ENCODE peak calls at places on chromosome 18, in four cellular contexts. One of them, this sample, is unnamed. For H3K27me3, the result is how much of the 10 kb centered on the place peaks cover.

GRCh38 chr18:78862395-78862794 is 117.2 kb upstream of the SALL3 start:
- DNase-seq in CD8-positive, alpha-beta memory T cell: no peak
- DNase-seq in right lobe of liver: no peak
- DNase-seq in body of pancreas: no peak
- DNase-seq in this sample: no peak

GRCh38 chr18:73975266-73975665 is 172.4 kb downstream of the FBXO15 start:
- DNase-seq in right lobe of liver: no peak
- DNase-seq in body of pancreas: no peak
- DNase-seq in CD8-positive, alpha-beta memory T cell: no peak
- DNase-seq in this sample: no peak

GRCh38 chr18:51123936-51124486 is 73.5 kb downstream of the MEX3C start:
- DNase-seq in CD8-positive, alpha-beta memory T cell: no peak
- DNase-seq in body of pancreas: no peak
- DNase-seq in right lobe of liver: no peak
- DNase-seq in this sample: no peak

GRCh38 chr18:23146861-23147469 is 11.7 kb downstream of the CABLES1 start:
- DNase-seq in right lobe of liver: no peak
- DNase-seq in body of pancreas: no peak
- DNase-seq in CD8-positive, alpha-beta memory T cell: no peak
- DNase-seq in this sample: no peak

GRCh38 chr18:12777543-12777942 is 74.7 kb downstream of the PSMG2 start:
- DNase-seq in right lobe of liver: no peak
- DNase-seq in CD8-positive, alpha-beta memory T cell: no peak
- DNase-seq in body of pancreas: no peak
- DNase-seq in this sample: peak

GRCh38 chr18:55110436-55110835 is 151.2 kb upstream of the CCDC68 start:
- DNase-seq in right lobe of liver: no peak
- DNase-seq in body of pancreas: no peak
- DNase-seq in CD8-positive, alpha-beta memory T cell: no peak
- DNase-seq in this sample: no peak

GRCh38 chr18:48228841-48229240 is 180.3 kb downstream of the ZBTB7C start:
- DNase-seq in CD8-positive, alpha-beta memory T cell: no peak
- DNase-seq in right lobe of liver: no peak
- DNase-seq in body of pancreas: no peak
- DNase-seq in this sample: no peak

GRCh38 chr18:41146301-41146700 is 808.7 kb upstream of the PIK3C3 start:
- DNase-seq in right lobe of liver: no peak
- DNase-seq in CD8-positive, alpha-beta memory T cell: no peak
- DNase-seq in body of pancreas: no peak
- DNase-seq in this sample: no peak

GRCh38 chr18:36828630-36829361 is at the start of the genes KIAA1328 and TPGS2:
- DNase-seq in CD8-positive, alpha-beta memory T cell: peak
- DNase-seq in right lobe of liver: peak
- DNase-seq in body of pancreas: peak
- DNase-seq in this sample: peak

GRCh38 chr18:77054606-77055428 is 77.8 kb downstream of the MBP start:
- DNase-seq in body of pancreas: peak
- DNase-seq in CD8-positive, alpha-beta memory T cell: peak
- DNase-seq in right lobe of liver: peak
- DNase-seq in this sample: peak

GRCh38 chr18:59267511-59268126 is 5.6 kb downstream of the RAX start:
- DNase-seq in CD8-positive, alpha-beta memory T cell: no peak
- DNase-seq in body of pancreas: no peak
- DNase-seq in right lobe of liver: no peak
- DNase-seq in this sample: peak

GRCh38 chr18:9952633-9953416 is 39.0 kb downstream of the VAPA start:
- DNase-seq in CD8-positive, alpha-beta memory T cell: no peak
- DNase-seq in right lobe of liver: no peak
- DNase-seq in body of pancreas: no peak
- DNase-seq in this sample: no peak

GRCh38 chr18:23936371-23936958 is 78.1 kb upstream of the TTC39C start:
- DNase-seq in right lobe of liver: no peak
- DNase-seq in body of pancreas: no peak
- DNase-seq in CD8-positive, alpha-beta memory T cell: no peak
- DNase-seq in this sample: no peak

GRCh38 chr18:76405761-76406356 is 89.2 kb downstream of the ZNF516 start:
- DNase-seq in right lobe of liver: peak
- DNase-seq in body of pancreas: no peak
- DNase-seq in CD8-positive, alpha-beta memory T cell: peak
- DNase-seq in this sample: no peak

GRCh38 chr18:31041346-31042067 is 1.0 kb downstream of the DSC3 start:
- DNase-seq in body of pancreas: peak
- DNase-seq in right lobe of liver: peak
- DNase-seq in CD8-positive, alpha-beta memory T cell: no peak
- DNase-seq in this sample: peak

GRCh38 chr18:23131693-23132319 is 3.5 kb upstream of the CABLES1 start:
- DNase-seq in right lobe of liver: no peak
- DNase-seq in CD8-positive, alpha-beta memory T cell: peak
- DNase-seq in body of pancreas: peak
- DNase-seq in this sample: no peak

GRCh38 chr18:76805221-76805620 is 17.1 kb upstream of the ZNF236 start:
- DNase-seq in body of pancreas: no peak
- DNase-seq in right lobe of liver: no peak
- DNase-seq in CD8-positive, alpha-beta memory T cell: no peak
- DNase-seq in this sample: no peak

GRCh38 chr18:51275712-51276473 is 78.4 kb upstream of the MEX3C start:
- DNase-seq in body of pancreas: peak
- DNase-seq in CD8-positive, alpha-beta memory T cell: no peak
- DNase-seq in right lobe of liver: no peak
- DNase-seq in this sample: no peak

GRCh38 chr18:51617167-51617566 is 419.7 kb upstream of the MEX3C start:
- DNase-seq in right lobe of liver: no peak
- DNase-seq in body of pancreas: no peak
- DNase-seq in CD8-positive, alpha-beta memory T cell: no peak
- DNase-seq in this sample: no peak

GRCh38 chr18:51531496-51531895 is 334.0 kb upstream of the MEX3C start:
- DNase-seq in CD8-positive, alpha-beta memory T cell: no peak
- DNase-seq in body of pancreas: no peak
- DNase-seq in right lobe of liver: no peak
- DNase-seq in this sample: no peak

GRCh38 chr18:63681449-63682381 is 20.0 kb upstream of the SERPINB3 start:
- DNase-seq in CD8-positive, alpha-beta memory T cell: no peak
- DNase-seq in right lobe of liver: peak
- DNase-seq in body of pancreas: no peak
- DNase-seq in this sample: no peak

GRCh38 chr18:31101148-31102019 is 837 bp downstream of the DSC2 start:
- DNase-seq in CD8-positive, alpha-beta memory T cell: no peak
- DNase-seq in body of pancreas: peak
- DNase-seq in right lobe of liver: peak
- DNase-seq in this sample: peak

GRCh38 chr18:45940724-45941123 is 26.4 kb downstream of the EPG5 start:
- DNase-seq in CD8-positive, alpha-beta memory T cell: no peak
- DNase-seq in right lobe of liver: no peak
- DNase-seq in body of pancreas: no peak
- DNase-seq in this sample: no peak

GRCh38 chr18:49461602-49461977 is 1.1 kb upstream of the DYM start:
- DNase-seq in CD8-positive, alpha-beta memory T cell: no peak
- DNase-seq in body of pancreas: no peak
- DNase-seq in right lobe of liver: no peak
- DNase-seq in this sample: no peak

GRCh38 chr18:49460958-49461601 is 635 bp upstream of the DYM start:
- DNase-seq in CD8-positive, alpha-beta memory T cell: no peak
- DNase-seq in body of pancreas: no peak
- DNase-seq in right lobe of liver: no peak
- DNase-seq in this sample: no peak

GRCh38 chr18:49459404-49460171 is 857 bp downstream of the DYM start:
- DNase-seq in body of pancreas: no peak
- DNase-seq in CD8-positive, alpha-beta memory T cell: no peak
- DNase-seq in right lobe of liver: no peak
- DNase-seq in this sample: no peak

GRCh38 chr18:49456794-49457193 is 3.7 kb downstream of the DYM start:
- DNase-seq in right lobe of liver: no peak
- DNase-seq in body of pancreas: no peak
- DNase-seq in CD8-positive, alpha-beta memory T cell: no peak
- DNase-seq in this sample: no peak

DNA sequence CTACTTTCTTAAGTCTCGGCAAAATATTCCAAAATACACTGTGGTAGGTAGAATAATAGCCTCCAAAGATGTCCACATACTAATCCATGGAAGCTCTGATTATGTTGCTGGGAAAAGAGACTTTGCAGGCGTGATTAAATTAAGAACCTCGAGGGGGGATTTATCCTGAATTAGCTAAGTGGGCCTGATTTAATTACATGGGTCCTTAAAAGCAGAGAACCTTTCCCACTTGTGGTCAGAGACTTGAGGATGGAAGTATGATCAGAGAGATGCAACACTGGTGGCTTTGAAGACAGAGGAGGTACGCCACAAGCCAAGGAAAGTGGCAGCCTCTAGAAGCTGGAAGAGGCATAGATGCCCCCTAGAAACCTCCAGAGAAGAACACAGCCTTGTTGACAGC is 2.8 kb downstream of the DYM start:
- DNase-seq in body of pancreas: no peak
- DNase-seq in CD8-positive, alpha-beta memory T cell: no peak
- DNase-seq in right lobe of liver: no peak
- DNase-seq in this sample: no peak
- H3K27me3 ChIP-seq in body of pancreas: under half
- H3K27me3 ChIP-seq in CD8-positive, alpha-beta memory T cell: under half
- H3K27me3 ChIP-seq in right lobe of liver: under half
- H3K27me3 ChIP-seq in this sample: under half

GRCh38 chr18:7157760-7158159 is 40.2 kb upstream of the LAMA1 start:
- DNase-seq in right lobe of liver: no peak
- DNase-seq in CD8-positive, alpha-beta memory T cell: no peak
- DNase-seq in body of pancreas: no peak
- DNase-seq in this sample: no peak

GRCh38 chr18:7152485-7152884 is 34.9 kb upstream of the LAMA1 start:
- DNase-seq in body of pancreas: no peak
- DNase-seq in CD8-positive, alpha-beta memory T cell: no peak
- DNase-seq in right lobe of liver: no peak
- DNase-seq in this sample: no peak

GRCh38 chr18:7155092-7155491 is 37.5 kb upstream of the LAMA1 start:
- DNase-seq in right lobe of liver: no peak
- DNase-seq in CD8-positive, alpha-beta memory T cell: no peak
- DNase-seq in body of pancreas: no peak
- DNase-seq in this sample: no peak

GRCh38 chr18:7155887-7156286 is 38.3 kb upstream of the LAMA1 start:
- DNase-seq in right lobe of liver: no peak
- DNase-seq in CD8-positive, alpha-beta memory T cell: no peak
- DNase-seq in body of pancreas: no peak
- DNase-seq in this sample: no peak

GRCh38 chr18:7158201-7158600 is 40.6 kb upstream of the LAMA1 start:
- DNase-seq in right lobe of liver: no peak
- DNase-seq in CD8-positive, alpha-beta memory T cell: no peak
- DNase-seq in body of pancreas: no peak
- DNase-seq in this sample: no peak
- H3K27ac ChIP-seq in right lobe of liver: no peak
- H3K27ac ChIP-seq in CD8-positive, alpha-beta memory T cell: no peak
- H3K27ac ChIP-seq in body of pancreas: no peak
- H3K27ac ChIP-seq in this sample: no peak

DNA sequence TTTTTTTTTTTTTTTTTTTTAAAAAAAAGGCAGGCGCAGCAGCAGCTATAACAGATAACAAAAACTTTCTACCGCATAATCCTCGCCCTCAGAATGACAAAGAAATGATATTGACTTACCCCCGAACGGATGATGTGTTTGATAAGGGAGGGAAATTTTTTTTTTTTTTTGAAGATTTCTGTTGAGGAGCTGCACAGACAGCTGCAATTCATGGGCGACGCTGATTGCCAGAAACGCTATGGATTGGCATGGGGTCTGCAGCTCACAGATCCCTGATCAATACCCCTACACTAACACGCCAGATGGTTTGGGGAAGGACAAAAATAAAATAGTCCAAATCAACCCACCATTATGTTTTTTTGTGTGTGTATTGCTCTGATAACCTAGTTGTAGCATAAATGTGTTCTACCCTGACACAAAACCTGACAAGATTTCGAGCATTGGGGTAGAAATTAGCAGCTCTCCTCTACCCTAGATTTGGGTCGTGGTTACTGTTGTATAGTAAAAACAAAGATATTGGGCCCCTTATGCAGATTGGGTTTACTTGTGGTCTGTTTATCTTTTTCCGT is 3.6 kb upstream of the ONECUT2 start:
- DNase-seq in body of pancreas: no peak
- DNase-seq in right lobe of liver: no peak
- DNase-seq in CD8-positive, alpha-beta memory T cell: no peak
- DNase-seq in this sample: no peak
- H3K27me3 ChIP-seq in body of pancreas: half or more
- H3K27me3 ChIP-seq in right lobe of liver: under half
- H3K27me3 ChIP-seq in CD8-positive, alpha-beta memory T cell: half or more
- H3K27me3 ChIP-seq in this sample: half or more

GRCh38 chr18:34649072-34649471 is 61.0 kb upstream of the DTNA start:
- DNase-seq in body of pancreas: no peak
- DNase-seq in CD8-positive, alpha-beta memory T cell: no peak
- DNase-seq in right lobe of liver: no peak
- DNase-seq in this sample: no peak
- H3K27ac ChIP-seq in body of pancreas: no peak
- H3K27ac ChIP-seq in CD8-positive, alpha-beta memory T cell: no peak
- H3K27ac ChIP-seq in right lobe of liver: no peak
- H3K27ac ChIP-seq in this sample: no peak

DNA sequence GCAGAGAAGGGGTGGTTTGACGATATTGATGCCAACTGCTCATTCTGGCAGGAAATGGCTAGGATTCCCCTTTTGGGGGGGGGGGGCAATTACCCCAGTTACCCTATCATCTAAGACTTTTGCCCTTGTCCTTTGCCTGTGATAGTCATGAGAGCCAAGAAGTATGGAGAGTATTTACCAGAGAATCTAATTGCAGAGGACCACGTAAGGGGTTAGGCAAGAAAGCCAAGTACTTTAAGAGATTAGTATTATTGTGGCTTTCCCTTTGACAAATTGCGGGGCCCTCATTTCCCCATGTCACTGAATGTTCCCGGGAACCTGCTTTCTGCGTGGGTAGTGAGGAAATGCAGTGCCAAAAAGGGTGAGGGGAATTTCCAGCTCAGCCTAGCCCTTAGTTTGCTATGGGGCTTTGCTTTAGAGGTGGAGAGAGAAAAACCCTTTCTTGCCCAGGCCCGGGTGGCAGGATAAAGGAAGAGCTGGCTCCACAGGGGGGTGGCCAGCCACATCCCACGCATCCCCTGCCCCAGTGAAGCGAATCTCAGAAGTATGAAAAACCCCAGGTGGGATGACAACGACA is 1.5 kb downstream of the AQP4 start:
- DNase-seq in CD8-positive, alpha-beta memory T cell: no peak
- DNase-seq in body of pancreas: no peak
- DNase-seq in right lobe of liver: no peak
- DNase-seq in this sample: no peak
- H3K27me3 ChIP-seq in CD8-positive, alpha-beta memory T cell: under half
- H3K27me3 ChIP-seq in body of pancreas: under half
- H3K27me3 ChIP-seq in right lobe of liver: under half
- H3K27me3 ChIP-seq in this sample: under half

GRCh38 chr18:80040515-80040914 is 6.3 kb downstream of the RBFA start:
- DNase-seq in CD8-positive, alpha-beta memory T cell: no peak
- DNase-seq in right lobe of liver: no peak
- DNase-seq in body of pancreas: no peak
- DNase-seq in this sample: no peak
- H3K27ac ChIP-seq in CD8-positive, alpha-beta memory T cell: no peak
- H3K27ac ChIP-seq in right lobe of liver: no peak
- H3K27ac ChIP-seq in body of pancreas: no peak
- H3K27ac ChIP-seq in this sample: no peak

This sample was measured in spleen.